ENCODE peak calls at places on chromosomes 16 and 17, in nine cellular contexts. V is ovary; Q is CD8-positive, alpha-beta T cell; E is nucleus accumbens; F is MM.1S; P is anterior cingulate cortex; Y is activated T-helper 2 cell treated with anti-CD3 and anti-CD28 coated beads, Interferon-gamma antibody, Interleukin-2, Interleukin-4, amounts not matched to agents 10 μg/mL and 5 μg/mL and 100 μg/mL, durations not matched to agents 14 hours and 24 hours and 36 hours; J is dorsolateral prefrontal cortex; W is activated CD4-positive, alpha-beta T cell treated with anti-CD3 and anti-CD28 coated beads for 1 hour. L is an unnamed sample.

GRCh38 chr16:1510941-1511351 is 17.8 kb downstream of the TELO2 start:
- DNase-seq in V (no peak), Q (peak), E (no peak), F (no peak), P (no peak), Y (no peak), J (no peak), W (no peak), L (no peak)

GRCh38 chr16:81678326-81679095 is 100.6 kb upstream of the PLCG2 start:
- DNase-seq in V (peak), Q (no peak), E (no peak), F (no peak), P (no peak), Y (no peak), J (no peak), W (no peak), L (no peak)

GRCh38 chr17:82978765-82979349 is 100.6 kb upstream of the METRNL start:
- DNase-seq in V (no peak), Q (no peak), E (no peak), F (no peak), P (no peak), Y (no peak), J (no peak), W (no peak), L (no peak)

GRCh38 chr17:42135151-42135550 is 12.5 kb downstream of the HSPB9 start:
- DNase-seq in V (no peak), Q (no peak), E (no peak), F (no peak), P (no peak), Y (no peak), J (no peak), W (no peak), L (no peak)

GRCh38 chr16:14628806-14629611 is 1.1 kb downstream of the PARN start:
- DNase-seq in V (no peak), Q (no peak), E (no peak), F (no peak), P (no peak), Y (no peak), J (no peak), W (no peak), L (no peak)

GRCh38 chr16:27240948-27241531 is 27.5 kb downstream of the NSMCE1 start:
- DNase-seq in V (no peak), Q (no peak), E (no peak), F (no peak), P (no peak), Y (no peak), J (peak), W (no peak), L (no peak)

GRCh38 chr17:33647976-33648375 is 354.9 kb upstream of the ASIC2 start:
- DNase-seq in V (no peak), Q (no peak), E (no peak), F (peak), P (peak), Y (no peak), J (peak), W (no peak), L (peak)

GRCh38 chr16:50238868-50239301 is 27.5 kb upstream of the ADCY7 start:
- DNase-seq in V (no peak), Q (no peak), E (no peak), F (no peak), P (no peak), Y (no peak), J (no peak), W (no peak), L (no peak)

GRCh38 chr17:19645608-19646250 is 2.8 kb upstream of the ALDH3A2 start:
- DNase-seq in V (no peak), Q (peak), E (no peak), F (peak), P (peak), Y (peak), J (peak), W (peak), L (peak)

GRCh38 chr16:49559242-49559641 is 185.6 kb downstream of the C16orf78 start:
- DNase-seq in V (no peak), Q (no peak), E (no peak), F (no peak), P (no peak), Y (no peak), J (no peak), W (no peak), L (no peak)

GRCh38 chr16:67244387-67245188 is 2.7 kb downstream of the FHOD1 start:
- DNase-seq in V (peak), Q (peak), E (no peak), F (peak), P (no peak), Y (peak), J (no peak), W (peak), L (peak)